ENCODE peak calls at places on chromosomes 1 and 21, in nine cellular contexts. P, V, G, M, D, J, O, S and T are unnamed samples.

GRCh38 chr1:15525043-15525958 is 1.3 kb upstream of the CASP9 start:
- DNase-seq in P (no peak), V (peak; percentile 73), G (peak; percentile 100), M (peak; percentile 89), D (no peak), J (peak; percentile 100), O (no peak), S (no peak), T (peak; percentile 64)

GRCh38 chr1:205925730-205926129 is 17.5 kb downstream of the SLC26A9 start:
- DNase-seq in P (peak; percentile 85), V (peak; percentile 44), G (no peak), M (no peak), D (no peak), J (no peak), O (no peak), S (no peak), T (no peak)

GRCh38 chr1:20172033-20172588 is 13.8 kb upstream of the UBXN10 start:
- DNase-seq in P (no peak), V (no peak), G (no peak), M (no peak), D (no peak), J (no peak), O (peak; percentile 35), S (no peak), T (no peak)

GRCh38 chr1:24281591-24281990 is 37.6 kb upstream of the GRHL3 start:
- DNase-seq in P (no peak), V (no peak), G (no peak), M (no peak), D (no peak), J (no peak), O (no peak), S (no peak), T (no peak)

GRCh38 chr1:229098361-229098760 is 172.6 kb upstream of the RAB4A start:
- DNase-seq in P (no peak), V (no peak), G (no peak), M (no peak), D (no peak), J (no peak), O (no peak), S (peak; percentile 1), T (no peak)

GRCh38 chr1:185734929-185735666 is 907 bp downstream of the HMCN1 start:
- DNase-seq in P (peak; percentile 22), V (no peak), G (no peak), M (no peak), D (peak; percentile 65), J (no peak), O (no peak), S (no peak), T (no peak)

GRCh38 chr21:34648739-34649297 is 20.0 kb upstream of the CLIC6 start:
- DNase-seq in P (no peak), V (no peak), G (no peak), M (no peak), D (no peak), J (no peak), O (no peak), S (no peak), T (no peak)

GRCh38 chr1:59561782-59562181 is 253.0 kb upstream of the HOOK1 start:
- DNase-seq in P (no peak), V (no peak), G (no peak), M (no peak), D (no peak), J (no peak), O (no peak), S (no peak), T (no peak)

GRCh38 chr1:48677306-48678287 is 99.1 kb downstream of the BEND5 start:
- DNase-seq in P (peak; percentile 41), V (peak; percentile 79), G (peak; percentile 28), M (no peak), D (peak; percentile 43), J (peak; percentile 79), O (peak; percentile 71), S (peak; percentile 93), T (peak; percentile 35)

GRCh38 chr1:107413951-107414350 is 273.1 kb downstream of the NTNG1 start:
- DNase-seq in P (no peak), V (no peak), G (no peak), M (no peak), D (no peak), J (no peak), O (no peak), S (no peak), T (no peak)

GRCh38 chr1:52569333-52570265 is 16.7 kb upstream of the TUT4 start:
- DNase-seq in P (no peak), V (no peak), G (no peak), M (no peak), D (peak; percentile 76), J (no peak), O (no peak), S (no peak), T (no peak)

GRCh38 chr1:17851075-17851474 is 95.9 kb downstream of the ACTL8 start:
- DNase-seq in P (no peak), V (no peak), G (no peak), M (no peak), D (no peak), J (no peak), O (no peak), S (no peak), T (no peak)

GRCh38 chr1:92791487-92792058 is 6.7 kb upstream of the EVI5 start:
- DNase-seq in P (no peak), V (no peak), G (no peak), M (no peak), D (no peak), J (no peak), O (no peak), S (no peak), T (no peak)

GRCh38 chr1:201946224-201946908 is at the start of gene LMOD1:
- DNase-seq in P (peak; percentile 98), V (peak; percentile 99), G (peak; percentile 93), M (no peak), D (peak; percentile 83), J (peak; percentile 84), O (peak; percentile 66), S (peak; percentile 58), T (peak; percentile 38)
- TF ChIP-seq POLR2A in P (peak; percentile 88), V (peak; percentile 89), G (peak; percentile 83), M (no peak), D (no peak), J (peak; percentile 51), O (peak; percentile 49), S (peak; percentile 27), T (no peak)

DNA sequence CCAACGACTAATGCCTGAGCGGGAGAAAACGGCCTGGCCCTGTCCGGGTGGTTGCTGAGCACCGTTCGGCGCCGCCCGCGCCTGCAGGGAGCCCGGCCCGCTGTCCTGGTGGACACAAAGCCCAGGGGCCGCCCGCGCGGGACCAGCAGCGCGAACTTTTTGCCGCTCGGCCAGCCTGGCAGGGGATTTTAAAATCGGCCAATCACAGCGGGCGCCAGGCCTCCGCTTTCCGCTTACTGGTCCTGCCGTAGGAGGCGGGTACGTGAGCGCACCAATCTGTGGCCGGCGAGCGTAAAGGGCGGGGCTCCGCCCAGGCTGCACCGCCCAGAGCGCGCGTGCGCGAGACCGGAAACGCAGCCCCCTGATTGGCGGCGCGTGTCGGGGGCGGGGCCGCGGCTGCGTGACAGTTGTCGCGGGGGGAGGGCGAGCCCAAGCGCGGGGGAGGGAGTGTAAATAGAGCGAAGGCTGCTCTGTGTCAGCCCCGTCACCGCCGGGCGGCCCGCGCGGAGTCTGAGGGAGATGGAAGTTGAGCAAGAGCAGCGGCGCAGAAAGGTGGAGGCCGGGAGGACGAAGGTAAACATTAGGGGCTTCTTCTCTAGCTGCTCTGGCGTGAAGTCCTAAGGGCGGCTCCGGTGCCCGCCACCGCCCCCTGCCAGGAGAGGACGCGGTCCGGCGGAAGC is at the start of the genes C21orf58 and PCNT:
- DNase-seq in P (peak; percentile 97), V (peak; percentile 99), G (peak; percentile 97), M (peak; percentile 89), D (peak; percentile 98), J (peak; percentile 98), O (peak; percentile 97), S (peak; percentile 99), T (peak; percentile 99)
- TF ChIP-seq POLR2A in P (peak; percentile 53), V (no peak), G (no peak), M (peak; percentile 89), D (peak; percentile 84), J (peak; percentile 38), O (peak; percentile 12), S (no peak), T (peak; percentile 98)

DNA sequence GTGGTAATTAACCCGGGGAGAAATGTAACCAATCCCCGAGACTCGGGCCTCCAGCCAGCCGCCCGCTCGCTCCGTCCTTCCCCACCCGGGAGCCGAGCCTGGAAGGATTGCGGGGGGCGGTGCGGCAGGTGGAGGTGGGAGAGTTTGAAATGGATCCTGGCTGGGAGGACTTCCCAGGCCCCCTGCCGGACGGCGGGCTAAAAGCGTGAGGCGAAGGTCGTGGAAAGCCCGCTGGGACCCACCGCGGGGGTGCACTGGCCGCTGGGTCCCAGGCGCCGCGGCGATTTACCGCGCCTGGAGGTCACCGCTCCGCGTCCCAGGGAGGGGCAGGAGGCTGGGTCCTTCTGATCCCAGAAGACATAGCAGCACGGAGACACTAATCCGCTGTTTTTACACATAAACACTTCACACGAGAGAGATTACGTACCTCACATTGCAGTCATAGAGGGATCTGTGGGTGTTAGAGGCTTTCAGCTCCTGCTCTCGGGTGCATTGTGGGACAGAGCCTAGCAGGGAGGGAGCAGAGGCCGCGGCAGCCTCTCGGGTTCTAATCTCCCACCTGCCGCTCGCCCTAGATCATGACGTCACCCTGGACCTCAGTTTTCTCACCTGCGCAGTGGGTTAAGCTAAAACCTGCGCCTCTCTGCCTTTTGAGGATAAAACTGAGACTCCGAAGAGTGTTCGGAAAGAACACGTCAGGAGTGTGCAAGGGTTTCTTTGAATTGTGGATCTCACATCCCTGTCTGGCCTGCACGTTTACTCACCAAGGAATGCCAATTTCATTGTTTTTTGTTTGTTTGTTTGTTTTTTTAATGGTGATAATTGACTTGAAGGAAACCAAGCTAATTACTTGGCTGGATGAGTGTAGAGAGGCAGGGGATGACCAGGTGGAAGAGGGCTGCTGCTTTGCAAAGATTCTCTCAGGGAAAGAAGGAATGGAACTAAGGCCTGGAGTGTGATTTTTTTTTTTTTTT is 17.1 kb upstream of the TMEM9 start:
- DNase-seq in P (peak; percentile 46), V (no peak), G (peak; percentile 46), M (no peak), D (peak; percentile 40), J (peak; percentile 69), O (no peak), S (peak; percentile 52), T (peak; percentile 68)
- TF ChIP-seq POLR2A in P (no peak), V (no peak), G (peak; percentile 13), M (no peak), D (no peak), J (peak; percentile 55), O (no peak), S (peak; percentile 69), T (no peak)

GRCh38 chr21:33327792-33328433 is 3.1 kb downstream of the IFNAR1 start:
- DNase-seq in P (no peak), V (no peak), G (no peak), M (no peak), D (no peak), J (no peak), O (no peak), S (no peak), T (no peak)

GRCh38 chr21:33332143-33332542 is 7.4 kb downstream of the IFNAR1 start:
- DNase-seq in P (no peak), V (no peak), G (no peak), M (no peak), D (no peak), J (no peak), O (no peak), S (no peak), T (no peak)

GRCh38 chr21:33334191-33334590 is 9.4 kb downstream of the IFNAR1 start:
- DNase-seq in P (no peak), V (no peak), G (no peak), M (no peak), D (no peak), J (no peak), O (no peak), S (no peak), T (no peak)

GRCh38 chr21:33327326-33327725 is 2.6 kb downstream of the IFNAR1 start:
- DNase-seq in P (no peak), V (no peak), G (no peak), M (no peak), D (no peak), J (no peak), O (no peak), S (no peak), T (no peak)

GRCh38 chr21:33330726-33331125 is 6.0 kb downstream of the IFNAR1 start:
- DNase-seq in P (no peak), V (no peak), G (no peak), M (no peak), D (no peak), J (no peak), O (no peak), S (no peak), T (no peak)
- TF ChIP-seq POLR2A in P (no peak), V (no peak), G (no peak), M (no peak), D (no peak), J (no peak), O (no peak), S (no peak), T (no peak)